ENCODE peak calls at places on chromosomes 5 and 9, in eight cellular contexts. F, E, Z, V, P, L, J and D are unnamed samples.

GRCh38 chr5:6686916-6687409 is 26.3 kb upstream of the TENT4A start:
- DNase-seq in V (no peak), E (no peak), L (no peak), P (peak; percentile 16), Z (no peak), J (peak; percentile 70), F (no peak), D (no peak)

GRCh38 chr5:150780180-150780692 is 1.7 kb downstream of the SMIM3 start:
- DNase-seq in V (peak; percentile 38), F (no peak), Z (no peak), P (peak; percentile 62), E (no peak), L (no peak), J (no peak), D (peak; percentile 67)

GRCh38 chr5:174100490-174100889 is 55.0 kb downstream of the NSG2 start:
- DNase-seq in V (no peak), F (no peak), J (no peak), Z (no peak), P (no peak), L (no peak), E (no peak), D (no peak)

GRCh38 chr5:103120607-103121200 is 603 bp downstream of the PPIP5K2 start:
- DNase-seq in L (no peak), E (no peak), Z (no peak), J (no peak), P (peak; percentile 8), F (no peak), V (no peak), D (no peak)

GRCh38 chr9:132412089-132412488 is 2.1 kb downstream of the CFAP77 start:
- DNase-seq in Z (no peak), L (peak; percentile 63), V (no peak), E (no peak), J (peak; percentile 65), F (peak; percentile 77), P (peak; percentile 24), D (no peak)

GRCh38 chr9:136567651-136568287 is 21.9 kb upstream of the NOTCH1 start:
- DNase-seq in Z (no peak), E (no peak), V (peak; percentile 79), P (peak; percentile 85), F (no peak), J (peak; percentile 55), L (no peak), D (peak; percentile 70)

GRCh38 chr5:52491071-52491828 is 296.5 kb upstream of the ITGA1 start:
- DNase-seq in L (no peak), J (no peak), Z (no peak), P (peak; percentile 14), E (no peak), V (no peak), F (no peak), D (no peak)

GRCh38 chr5:6574111-6574510 is 58.7 kb downstream of the NSUN2 start:
- DNase-seq in L (no peak), Z (no peak), V (no peak), F (no peak), E (no peak), J (no peak), P (no peak), D (no peak)

GRCh38 chr9:88087906-88088305 is 50.4 kb downstream of the SPATA31C2 start:
- DNase-seq in V (no peak), Z (no peak), E (no peak), F (no peak), L (no peak), J (no peak), P (no peak), D (no peak)

GRCh38 chr5:65624570-65625555 is at the start of the genes SHLD3 and TRAPPC13:
- DNase-seq in P (peak; percentile 79), Z (no peak), F (peak; percentile 81), V (peak; percentile 85), E (peak; percentile 83), J (peak; percentile 72), L (peak; percentile 93), D (peak; percentile 86)

GRCh38 chr5:56699588-56699987 is 115.8 kb upstream of the MAP3K1 start:
- DNase-seq in P (no peak), Z (no peak), L (no peak), J (no peak), E (no peak), V (no peak), F (no peak), D (no peak)

GRCh38 chr5:23840083-23840482 is 332.7 kb downstream of the PRDM9 start:
- DNase-seq in L (no peak), V (no peak), P (no peak), E (no peak), F (no peak), Z (no peak), J (no peak), D (no peak)

GRCh38 chr5:80825780-80826460 is 134.2 kb upstream of the RASGRF2 start:
- DNase-seq in V (no peak), L (no peak), F (no peak), P (no peak), E (no peak), Z (no peak), J (no peak), D (no peak)

GRCh38 chr5:96114736-96115466 is 153.2 kb upstream of the ELL2 start:
- DNase-seq in E (no peak), J (no peak), L (no peak), V (no peak), P (no peak), Z (no peak), F (no peak), D (no peak)

GRCh38 chr9:20426019-20426418 is 196.3 kb downstream of the MLLT3 start:
- DNase-seq in P (no peak), J (no peak), F (no peak), V (no peak), E (no peak), L (no peak), Z (no peak), D (no peak)

GRCh38 chr9:73869261-73869660 is 627.9 kb upstream of the RORB start:
- DNase-seq in F (no peak), L (peak; percentile 61), P (peak; percentile 62), J (no peak), E (no peak), V (no peak), Z (no peak), D (no peak)

GRCh38 chr5:145708169-145708568 is 127.0 kb downstream of the PRELID2 start:
- DNase-seq in Z (no peak), F (no peak), E (no peak), V (no peak), L (no peak), P (no peak), J (no peak), D (no peak)

GRCh38 chr5:7638456-7638855 is 212.5 kb downstream of the CFAP90 start:
- DNase-seq in J (no peak), E (no peak), L (no peak), F (no peak), Z (no peak), V (no peak), P (peak; percentile 75), D (no peak)

GRCh38 chr9:124013263-124014211 is 2.0 kb downstream of the LHX2 start:
- DNase-seq in V (no peak), J (peak; percentile 61), L (peak; percentile 51), E (no peak), F (no peak), Z (no peak), P (no peak), D (no peak)

GRCh38 chr9:3447813-3448212 is 78.0 kb downstream of the RFX3 start:
- DNase-seq in E (no peak), P (no peak), F (no peak), V (no peak), Z (no peak), J (no peak), L (no peak), D (no peak)

GRCh38 chr9:137051145-137051724 is 2.6 kb downstream of the ENTPD2 start:
- DNase-seq in V (no peak), Z (no peak), F (no peak), P (no peak), L (no peak), E (no peak), J (no peak), D (no peak)

GRCh38 chr9:76868897-76869296 is 37.0 kb downstream of the PRUNE2 start:
- DNase-seq in Z (no peak), F (no peak), P (no peak), V (no peak), J (no peak), L (no peak), E (no peak), D (no peak)

GRCh38 chr5:106127341-106127781 is 1543.4 kb downstream of the EFNA5 start:
- DNase-seq in V (no peak), Z (no peak), P (no peak), E (no peak), J (no peak), L (no peak), F (no peak), D (no peak)

GRCh38 chr9:8821910-8822666 is 1022.5 kb upstream of the DMAC1 start:
- DNase-seq in E (no peak), L (no peak), V (no peak), P (no peak), F (no peak), Z (no peak), J (no peak), D (no peak)

GRCh38 chr9:29332789-29333188 is 1759.5 kb upstream of the C9orf72 start:
- DNase-seq in P (no peak), E (no peak), Z (no peak), J (no peak), L (no peak), F (no peak), V (no peak), D (no peak)

GRCh38 chr5:35246411-35246810 is 16.1 kb upstream of the PRLR start:
- DNase-seq in P (no peak), L (no peak), F (no peak), Z (no peak), E (no peak), V (no peak), J (no peak), D (no peak)

GRCh38 chr9:81083821-81084512 is 605.4 kb downstream of the TLE1 start:
- DNase-seq in P (peak; percentile 12), E (no peak), L (no peak), V (no peak), F (no peak), Z (no peak), J (no peak), D (no peak)

GRCh38 chr5:93717162-93717561 is 24.2 kb downstream of the POU5F2 start:
- DNase-seq in Z (no peak), F (peak; percentile 27), L (no peak), J (no peak), P (no peak), E (no peak), V (no peak), D (no peak)

GRCh38 chr9:131624636-131625241 is 79.4 kb downstream of the PRRT1B start:
- DNase-seq in Z (no peak), F (no peak), L (no peak), E (no peak), J (no peak), V (peak; percentile 59), P (no peak), D (no peak)

GRCh38 chr9:17134843-17135577 is at the start of gene CNTLN:
- DNase-seq in V (peak; percentile 96), L (peak; percentile 87), Z (peak; percentile 57), E (peak; percentile 89), P (peak; percentile 89), F (peak; percentile 95), J (peak; percentile 98), D (peak; percentile 97)

GRCh38 chr9:133763272-133764183 is 25.4 kb upstream of the SARDH start:
- DNase-seq in Z (no peak), E (no peak), V (no peak), F (peak; percentile 2), J (no peak), L (peak; percentile 50), P (no peak), D (peak; percentile 4)

GRCh38 chr5:136766456-136766855 is 401.1 kb upstream of the TRPC7 start:
- DNase-seq in J (no peak), P (peak; percentile 95), F (no peak), L (no peak), E (no peak), Z (no peak), V (no peak), D (no peak)

GRCh38 chr5:35202319-35203111 is 27.8 kb downstream of the PRLR start:
- DNase-seq in P (peak; percentile 40), F (peak; percentile 55), E (no peak), Z (no peak), L (peak; percentile 69), J (peak; percentile 79), V (peak; percentile 13), D (no peak)

GRCh38 chr5:114544561-114544960 is 182.7 kb downstream of the KCNN2 start:
- DNase-seq in F (no peak), J (no peak), L (no peak), Z (no peak), P (no peak), E (no peak), V (no peak), D (no peak)